ENCODE peak calls at places on chromosomes 4 and X, in ten cellular contexts. F, H, J, X, S, G, T, N, W and R are unnamed samples.

GRCh38 chr4:150318527-150318926 is 240.3 kb downstream of the DCLK2 start:
- DNase-seq in X (no peak), F (no peak), J (no peak), S (no peak), H (no peak), T (no peak), G (peak; percentile 16), W (no peak), N (no peak), R (no peak)

GRCh38 chr4:177554966-177555574 is 112.8 kb upstream of the AGA start:
- DNase-seq in T (no peak), G (peak; percentile 6), X (peak; percentile 50), S (peak; percentile 35), F (peak; percentile 24), N (no peak), H (peak; percentile 44), W (no peak), J (no peak), R (peak; percentile 14)

GRCh38 chrX:112008724-112009123 is 73.9 kb downstream of the TRPC5 start:
- DNase-seq in T (no peak), J (no peak), S (no peak), H (no peak), W (no peak), G (no peak), N (no peak), X (no peak), F (no peak), R (no peak)

GRCh38 chr4:87427518-87427868 is 5.1 kb downstream of the NUDT9 start:
- DNase-seq in F (no peak), T (no peak), W (no peak), S (no peak), X (no peak), G (no peak), N (no peak), J (no peak), H (no peak), R (no peak)

GRCh38 chr4:170853422-170854021 is 763.8 kb upstream of the AADAT start:
- DNase-seq in S (peak; percentile 67), N (no peak), G (peak; percentile 42), X (peak; percentile 27), W (no peak), J (peak; percentile 56), T (no peak), F (peak; percentile 11), H (peak; percentile 41), R (no peak)

GRCh38 chr4:125115941-125116340 is 198.8 kb upstream of the FAT4 start:
- DNase-seq in H (peak; percentile 65), N (no peak), F (no peak), G (no peak), X (peak; percentile 72), J (no peak), T (no peak), W (no peak), S (no peak), R (no peak)

GRCh38 chr4:52838729-52839722 is 23.1 kb upstream of the RASL11B start:
- DNase-seq in H (no peak), S (no peak), J (no peak), G (no peak), T (no peak), N (peak; percentile 75), W (no peak), F (no peak), X (no peak), R (no peak)

GRCh38 chrX:118370921-118371624 is 25.2 kb downstream of the WDR44 start:
- DNase-seq in X (peak; percentile 82), N (no peak), F (peak; percentile 57), G (no peak), H (peak; percentile 29), S (no peak), T (no peak), J (no peak), W (no peak), R (peak; percentile 49)

GRCh38 chrX:45322382-45322781 is 121.7 kb upstream of the DIPK2B start:
- DNase-seq in J (no peak), T (no peak), H (peak; percentile 83), S (peak; percentile 45), G (no peak), N (no peak), F (peak; percentile 86), X (peak; percentile 87), W (no peak), R (peak; percentile 90)

GRCh38 chr4:187268940-187269339 is 545.3 kb upstream of the FAT1 start:
- DNase-seq in G (no peak), T (no peak), W (no peak), X (peak; percentile 13), H (peak; percentile 16), N (no peak), S (no peak), J (no peak), F (peak; percentile 52), R (peak; percentile 70)

GRCh38 chr4:150236626-150237025 is 158.4 kb downstream of the DCLK2 start:
- DNase-seq in G (no peak), F (peak; percentile 57), N (no peak), W (no peak), T (no peak), J (no peak), S (no peak), H (peak; percentile 72), X (peak; percentile 64), R (peak; percentile 51)